ENCODE peak calls at places on chromosomes 6 and 20, in five cellular contexts. V is non-pigmented ciliary epithelial cell; W is NCI-H2029 treated with DMSO at 0.1 percent for 48 hours; A is GM12865; X is activated T-helper 1 cell treated with anti-CD3 and anti-CD28 coated beads, Interleukin-2, amount 50 U/mL, for 16 hours. C is an unnamed sample.

GRCh38 chr6:146915671-146916127 is 288.5 kb upstream of the STXBP5 start:
- DNase-seq in V (no peak), W (no peak), A (no peak), X (no peak), C (no peak)

GRCh38 chr6:17156112-17156921 is 54.5 kb downstream of the STMND1 start:
- DNase-seq in V (peak), W (peak), A (peak), X (peak), C (peak)

GRCh38 chr6:134317471-134318131 is at the start of gene SGK1:
- DNase-seq in V (no peak), W (no peak), A (no peak), X (no peak), C (peak)

GRCh38 chr6:52368002-52368401 is 6.1 kb downstream of the PAQR8 start:
- DNase-seq in V (no peak), W (no peak), A (no peak), X (no peak), C (no peak)

GRCh38 chr6:11479296-11479695 is 58.3 kb upstream of the TMEM170B start:
- DNase-seq in V (no peak), W (no peak), A (no peak), X (no peak), C (no peak)

GRCh38 chr6:160462551-160463109 is 114.5 kb downstream of the SLC22A3 start:
- DNase-seq in V (peak), W (no peak), A (peak), X (peak), C (no peak)

GRCh38 chr6:2197177-2197671 is 48.2 kb downstream of the GMDS start:
- DNase-seq in V (no peak), W (no peak), A (no peak), X (no peak), C (no peak)

GRCh38 chr6:35034411-35035171 is 106.5 kb downstream of the TCP11 start:
- DNase-seq in V (no peak), W (peak), A (no peak), X (no peak), C (no peak)

GRCh38 chr6:130018830-130019795 is 732 bp downstream of the L3MBTL3 start:
- DNase-seq in V (no peak), W (no peak), A (peak), X (peak), C (no peak)

GRCh38 chr6:34583461-34583860 is 27.3 kb upstream of the SPDEF start:
- DNase-seq in V (no peak), W (no peak), A (peak), X (no peak), C (no peak)

GRCh38 chr6:121691126-121691540 is 255.7 kb downstream of the GJA1 start:
- DNase-seq in V (no peak), W (no peak), A (no peak), X (no peak), C (no peak)

GRCh38 chr6:111943273-111943672 is 70.0 kb upstream of the FYN start:
- DNase-seq in V (no peak), W (no peak), A (no peak), X (no peak), C (no peak)

GRCh38 chr6:13847651-13848050 is 33.3 kb upstream of the MCUR1 start:
- DNase-seq in V (no peak), W (no peak), A (no peak), X (no peak), C (no peak)

GRCh38 chr6:149898966-149899365 is 1.1 kb upstream of the RAET1E start:
- DNase-seq in V (no peak), W (no peak), A (no peak), X (no peak), C (no peak)

GRCh38 chr20:32386091-32386490 is 28.0 kb downstream of the ASXL1 start:
- DNase-seq in V (no peak), W (peak), A (no peak), X (no peak), C (no peak)